ENCODE peak calls at places on chromosomes 1 and 21, in seven cellular contexts. V is iris pigment epithelial cell; S is activated naive CD8-positive, alpha-beta T cell treated with anti-CD3 and anti-CD28 coated beads for 36 hours; Z is endothelial cell; Y is heart right ventricle; E is right lobe of liver; I is activated T-helper 1 cell treated with Interleukin-2 at 50 U/mL for 16 hours. C is an unnamed sample.

GRCh38 chr1:63882048-63882704 is 108.4 kb downstream of the ROR1 start:
- DNase-seq in V (no peak), S (no peak), Z (no peak), Y (no peak), E (no peak), I (no peak), C (no peak)

GRCh38 chr1:75503221-75503974 is 107.5 kb downstream of the SLC44A5 start:
- DNase-seq in V (no peak), S (no peak), Z (no peak), Y (no peak), E (no peak), I (no peak), C (no peak)

GRCh38 chr21:38486705-38487104 is 11.6 kb downstream of the ERG start:
- DNase-seq in V (no peak), S (no peak), Z (no peak), Y (no peak), E (no peak), I (no peak), C (no peak)

GRCh38 chr1:240352769-240353168 is 259.2 kb downstream of the GREM2 start:
- DNase-seq in V (peak; percentile 93), S (no peak), Z (no peak), Y (no peak), E (no peak), I (no peak), C (no peak)

GRCh38 chr1:202599669-202600431 is 110.4 kb downstream of the SYT2 start:
- DNase-seq in V (peak; percentile 86), S (peak; percentile 27), Z (peak; percentile 67), Y (peak; percentile 51), E (no peak), I (no peak), C (no peak)

GRCh38 chr1:6279066-6279465 is 18.2 kb upstream of the GPR153 start:
- DNase-seq in V (no peak), S (no peak), Z (no peak), Y (no peak), E (no peak), I (no peak), C (no peak)

GRCh38 chr1:85707990-85708825 is at the start of gene ZNHIT6:
- DNase-seq in V (peak; percentile 99), S (peak; percentile 86), Z (peak; percentile 83), Y (peak; percentile 92), E (peak; percentile 92), I (peak; percentile 74), C (peak; percentile 69)

GRCh38 chr1:119874186-119874585 is 22.1 kb downstream of the ADAM30 start:
- DNase-seq in V (no peak), S (no peak), Z (no peak), Y (no peak), E (no peak), I (no peak), C (no peak)

GRCh38 chr21:42512346-42513034 is 1.2 kb upstream of the SLC37A1 start:
- DNase-seq in V (no peak), S (no peak), Z (no peak), Y (no peak), E (no peak), I (no peak), C (no peak)

GRCh38 chr1:91582431-91582921 is 81.8 kb downstream of the CDC7 start:
- DNase-seq in V (peak; percentile 92), S (no peak), Z (no peak), Y (no peak), E (no peak), I (no peak), C (no peak)

GRCh38 chr1:226187380-226187779 is 839 bp upstream of the ACBD3 start:
- DNase-seq in V (no peak), S (no peak), Z (no peak), Y (no peak), E (no peak), I (no peak), C (no peak)

GRCh38 chr1:32816676-32817158 is 441 bp downstream of the YARS1 start:
- DNase-seq in V (peak; percentile 44), S (no peak), Z (peak; percentile 20), Y (peak; percentile 9), E (no peak), I (no peak), C (no peak)

GRCh38 chr1:9553736-9554144 is 14.5 kb downstream of the SLC25A33 start:
- DNase-seq in V (no peak), S (no peak), Z (no peak), Y (no peak), E (peak; percentile 90), I (no peak), C (no peak)

GRCh38 chr1:2474933-2475371 is 1.1 kb upstream of the PLCH2 start:
- DNase-seq in V (no peak), S (no peak), Z (no peak), Y (no peak), E (peak; percentile 93), I (no peak), C (no peak)

GRCh38 chr1:64546018-64546417 is 76.1 kb downstream of the CACHD1 start:
- DNase-seq in V (no peak), S (no peak), Z (no peak), Y (no peak), E (no peak), I (no peak), C (no peak)

GRCh38 chr1:180623579-180624347 is 8.1 kb upstream of the XPR1 start:
- DNase-seq in V (peak; percentile 56), S (no peak), Z (peak; percentile 25), Y (no peak), E (no peak), I (no peak), C (no peak)

GRCh38 chr1:230895452-230895851 is 27.1 kb upstream of the C1orf198 start:
- DNase-seq in V (no peak), S (no peak), Z (no peak), Y (no peak), E (no peak), I (no peak), C (no peak)

GRCh38 chr1:201883786-201884185 is 4.9 kb upstream of the SHISA4 start:
- DNase-seq in V (peak; percentile 72), S (no peak), Z (no peak), Y (peak; percentile 42), E (no peak), I (no peak), C (no peak)

GRCh38 chr1:183143576-183144315 is 42.3 kb upstream of the LAMC2 start:
- DNase-seq in V (peak; percentile 52), S (no peak), Z (no peak), Y (no peak), E (no peak), I (no peak), C (no peak)

GRCh38 chr21:29084372-29084771 is 10.9 kb upstream of the CCT8 start:
- DNase-seq in V (no peak), S (no peak), Z (no peak), Y (no peak), E (no peak), I (no peak), C (no peak)

GRCh38 chr1:115184260-115184950 is 95.1 kb upstream of the TSPAN2 start:
- DNase-seq in V (no peak), S (peak; percentile 10), Z (no peak), Y (peak; percentile 43), E (no peak), I (no peak), C (no peak)

GRCh38 chr1:40379785-40380452 is 6.4 kb downstream of the SMAP2 start:
- DNase-seq in V (peak; percentile 63), S (no peak), Z (no peak), Y (no peak), E (no peak), I (no peak), C (no peak)

GRCh38 chr21:14056771-14057191 is 154.0 kb downstream of the LIPI start:
- DNase-seq in V (no peak), S (no peak), Z (no peak), Y (no peak), E (no peak), I (no peak), C (no peak)

GRCh38 chr1:12275370-12275769 is 45.5 kb downstream of the VPS13D start:
- DNase-seq in V (peak; percentile 51), S (peak; percentile 44), Z (peak; percentile 58), Y (peak; percentile 11), E (no peak), I (peak; percentile 2), C (no peak)

GRCh38 chr1:237864338-237865244 is 26.1 kb downstream of the ZP4 start:
- DNase-seq in V (peak; percentile 20), S (peak; percentile 19), Z (peak; percentile 79), Y (peak; percentile 58), E (peak; percentile 88), I (no peak), C (no peak)